ENCODE peak calls at places on chromosomes 3 and 15, in seven cellular contexts. U is body of pancreas, J is A549, H is suprapubic skin, T is stomach, C is esophagus muscularis mucosa, E is uterus. X is an unnamed sample. For H3K4me1, the result is how much of the 10 kb centered on the place peaks cover.

GRCh38 chr3:85785766-85786165 is 827.0 kb downstream of the CADM2 start:
- DNase-seq in U (no peak), J (no peak), H (no peak), T (no peak), C (no peak), E (no peak), X (no peak)

GRCh38 chr3:123660900-123661299 is 76.0 kb upstream of the HACD2 start:
- DNase-seq in U (peak), J (no peak), H (peak), T (peak), C (peak), E (peak), X (peak)

GRCh38 chr3:156509209-156510174 is 45.4 kb downstream of the SSR3 start:
- DNase-seq in U (no peak), J (peak), H (no peak), T (no peak), C (no peak), E (no peak), X (no peak)

GRCh38 chr3:38039101-38039898 is at the start of gene DLEC1:
- DNase-seq in U (peak), J (no peak), H (peak), T (peak), C (peak), E (peak), X (peak)

GRCh38 chr15:70328137-70329115 is 230.7 kb upstream of the TLE3 start:
- DNase-seq in U (no peak), J (no peak), H (no peak), T (no peak), C (no peak), E (peak), X (peak)

GRCh38 chr3:17054944-17055343 is 170.2 kb downstream of the PLCL2 start:
- DNase-seq in U (no peak), J (no peak), H (no peak), T (no peak), C (no peak), E (no peak), X (no peak)

GRCh38 chr15:42490743-42491539 is at the start of gene ZNF106:
- DNase-seq in U (peak), J (peak), H (peak), T (peak), C (peak), E (peak), X (peak)

GRCh38 chr15:34739346-34739745 is 15.5 kb downstream of the GJD2 start:
- DNase-seq in U (no peak), J (no peak), H (no peak), T (no peak), C (no peak), E (no peak), X (no peak)

GRCh38 chr3:21745971-21746370 is 5.0 kb downstream of the ZNF385D start:
- DNase-seq in U (no peak), J (no peak), H (no peak), T (no peak), C (no peak), E (no peak), X (no peak)

GRCh38 chr3:33032937-33033336 is 64.0 kb downstream of the GLB1 start:
- DNase-seq in U (no peak), J (peak), H (no peak), T (no peak), C (no peak), E (no peak), X (no peak)

GRCh38 chr3:166282931-166283330 is 445.7 kb upstream of the BCHE start:
- DNase-seq in U (no peak), J (no peak), H (no peak), T (no peak), C (no peak), E (no peak), X (peak)

GRCh38 chr15:57216288-57216687 is 160.0 kb upstream of the CGNL1 start:
- DNase-seq in U (no peak), J (peak), H (no peak), T (no peak), C (no peak), E (no peak), X (no peak)

GRCh38 chr3:132292062-132292461 is 25.1 kb upstream of the ACP3 start:
- DNase-seq in U (no peak), J (no peak), H (no peak), T (no peak), C (no peak), E (no peak), X (no peak)

GRCh38 chr15:83284563-83285283 is at the start of gene BNC1:
- DNase-seq in U (no peak), J (no peak), H (no peak), T (no peak), C (peak), E (no peak), X (peak)

GRCh38 chr3:127077068-127077467 is 94.2 kb downstream of the PLXNA1 start:
- DNase-seq in U (no peak), J (no peak), H (peak), T (no peak), C (no peak), E (no peak), X (no peak)

GRCh38 chr15:25608926-25609325 is 170.1 kb upstream of the UBE3A start:
- DNase-seq in U (no peak), J (no peak), H (no peak), T (no peak), C (no peak), E (no peak), X (no peak)

GRCh38 chr15:74725845-74726773 is 781 bp upstream of the CYP1A1 start:
- DNase-seq in U (peak), J (peak), H (peak), T (peak), C (no peak), E (no peak), X (peak)

GRCh38 chr15:85542895-85543331 is 162.5 kb downstream of the AKAP13 start:
- DNase-seq in U (no peak), J (no peak), H (no peak), T (no peak), C (no peak), E (no peak), X (no peak)

GRCh38 chr3:39378092-39378491 is 5.1 kb upstream of the SLC25A38 start:
- DNase-seq in U (peak), J (peak), H (no peak), T (peak), C (no peak), E (no peak), X (peak)

GRCh38 chr3:123667784-123668183 is 82.9 kb upstream of the HACD2 start:
- DNase-seq in U (no peak), J (no peak), H (no peak), T (no peak), C (no peak), E (no peak), X (no peak)

GRCh38 chr3:125129512-125129962 is 73.7 kb upstream of the HEG1 start:
- DNase-seq in U (peak), J (peak), H (no peak), T (peak), C (peak), E (peak), X (no peak)

GRCh38 chr15:75945953-75946352 is 42.3 kb downstream of the FBXO22 start:
- DNase-seq in U (no peak), J (no peak), H (no peak), T (no peak), C (no peak), E (no peak), X (no peak)

GRCh38 chr3:112293368-112294321 is at the start of gene SLC9C1:
- DNase-seq in U (peak), J (peak), H (no peak), T (no peak), C (no peak), E (peak), X (peak)

GRCh38 chr3:139710212-139710611 is 32.4 kb upstream of the NMNAT3 start:
- DNase-seq in U (no peak), J (no peak), H (no peak), T (no peak), C (no peak), E (no peak), X (no peak)

DNA sequence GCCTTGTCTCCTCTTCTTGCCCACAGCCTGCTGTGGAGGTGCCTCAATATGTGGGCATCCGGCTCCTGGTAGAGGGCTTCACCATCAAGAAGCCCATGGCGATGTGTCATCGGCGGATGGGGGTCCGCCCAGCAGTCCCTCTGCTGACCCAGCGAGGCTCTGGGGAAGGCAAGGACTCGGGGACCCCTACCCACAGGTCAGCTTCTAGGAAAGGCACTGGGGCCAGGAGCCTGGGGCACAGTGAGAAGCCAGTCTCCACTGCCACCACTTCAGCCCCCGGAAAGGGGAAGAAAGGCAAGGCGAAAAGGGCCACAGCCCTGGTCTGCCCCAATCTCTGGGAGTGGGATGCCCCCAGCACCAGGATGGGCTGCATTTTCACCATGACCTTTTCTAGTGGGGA is 10.7 kb downstream of the RPUSD3 start:
- DNase-seq in U (no peak), J (no peak), H (no peak), T (no peak), C (no peak), E (no peak), X (no peak)
- TF ChIP-seq POLR2A in U (no peak), J (no peak), H (no peak), T (no peak), C (no peak), E (no peak), X (no peak)

DNA sequence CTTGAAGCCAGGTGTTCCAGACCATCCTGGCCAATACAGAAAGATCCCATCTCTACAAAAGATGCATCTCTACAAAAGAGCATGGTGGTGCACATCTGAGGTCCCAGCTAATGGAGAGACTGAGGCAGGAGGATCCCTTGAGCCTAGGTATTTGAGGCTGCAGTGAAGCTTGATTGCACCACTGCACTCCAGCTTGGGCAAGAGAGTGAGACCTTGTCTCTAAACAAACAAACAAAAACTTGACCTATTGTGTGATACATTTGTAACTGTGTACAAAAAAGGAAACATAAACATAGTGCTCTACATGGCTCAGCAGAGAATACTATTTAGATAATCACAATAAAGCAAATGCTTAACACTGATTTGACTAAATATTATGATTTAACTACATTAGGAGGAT is 18.7 kb downstream of the ANPEP start:
- DNase-seq in U (no peak), J (no peak), H (no peak), T (no peak), C (no peak), E (no peak), X (no peak)
- H3K27ac ChIP-seq in U (peak), J (no peak), H (no peak), T (no peak), C (no peak), E (no peak), X (no peak)

DNA sequence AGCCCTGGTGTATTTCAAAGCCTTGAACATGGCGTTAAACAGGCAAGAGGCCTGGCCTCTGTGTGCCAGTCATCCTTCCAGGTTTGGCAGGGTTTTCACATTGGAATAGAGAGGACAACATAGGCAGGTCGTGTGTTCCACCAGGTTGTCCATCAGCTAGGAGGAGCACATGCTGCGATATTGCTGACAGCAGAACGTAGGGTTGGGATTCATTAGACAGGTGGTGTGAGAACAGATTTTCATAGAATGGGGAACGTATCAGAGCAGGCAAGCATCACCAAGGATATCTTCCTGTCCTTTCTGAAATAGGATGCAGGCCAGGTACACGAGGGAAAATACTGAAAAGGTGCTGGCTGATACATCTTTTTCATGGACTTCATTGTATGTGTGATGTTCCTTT is 26.4 kb downstream of the MINAR1 start:
- DNase-seq in U (no peak), J (no peak), H (no peak), T (no peak), C (no peak), E (no peak), X (no peak)
- H3K4me1 ChIP-seq in U (under half), J (under half), H (under half), T (under half), C (under half), E (under half), X (under half)

GRCh38 chr3:52536369-52537164 is at the start of gene UQCC5:
- DNase-seq in U (peak), J (peak), H (peak), T (peak), C (peak), E (peak), X (peak)
- TF ChIP-seq POLR2A in U (peak), J (peak), H (peak), T (peak), C (peak), E (peak), X (peak)

DNA sequence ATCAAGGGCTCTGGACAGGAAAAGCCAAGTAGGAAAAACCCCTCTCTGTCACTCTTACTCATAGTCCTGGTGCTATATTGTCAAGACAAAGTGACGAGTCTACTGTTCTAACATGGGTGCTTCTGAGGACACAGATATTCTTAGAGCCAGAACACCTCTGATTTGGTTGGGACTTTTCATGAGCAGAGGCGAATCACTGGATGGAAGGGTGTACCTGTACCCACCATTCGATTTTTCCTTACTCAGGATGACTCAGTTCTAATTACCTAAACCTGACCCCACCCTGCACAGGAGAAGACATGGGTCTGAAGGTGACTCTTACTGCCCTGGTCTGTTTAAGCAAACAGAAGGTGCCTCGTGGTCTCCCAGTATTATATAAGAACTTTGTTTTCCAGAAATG is 58.5 kb downstream of the ABCC5 start:
- DNase-seq in U (no peak), J (peak), H (no peak), T (no peak), C (no peak), E (no peak), X (no peak)
- H3K27ac ChIP-seq in U (no peak), J (no peak), H (no peak), T (peak), C (no peak), E (no peak), X (no peak)

X was measured in testis.